ENCODE peak calls at places on chromosome 1, in five cellular contexts. One of them, this sample, is unnamed.

GRCh38 chr1:229229137-229229720 is 41.7 kb upstream of the RAB4A start:
- DNase-seq in A673: no peak
- DNase-seq in endothelial cell: peak
- DNase-seq in uterus: no peak
- DNase-seq in dorsolateral prefrontal cortex: no peak
- DNase-seq in this sample: no peak

GRCh38 chr1:173393655-173393993 is 83.5 kb upstream of the PRDX6 start:
- DNase-seq in A673: no peak
- DNase-seq in endothelial cell: no peak
- DNase-seq in uterus: no peak
- DNase-seq in dorsolateral prefrontal cortex: no peak
- DNase-seq in this sample: no peak

GRCh38 chr1:20212099-20212684 is 25.9 kb upstream of the PLA2G2C start:
- DNase-seq in A673: no peak
- DNase-seq in endothelial cell: no peak
- DNase-seq in uterus: no peak
- DNase-seq in dorsolateral prefrontal cortex: no peak
- DNase-seq in this sample: no peak

GRCh38 chr1:76336951-76337371 is 262.4 kb downstream of the ST6GALNAC3 start:
- DNase-seq in A673: peak
- DNase-seq in endothelial cell: no peak
- DNase-seq in uterus: no peak
- DNase-seq in dorsolateral prefrontal cortex: peak
- DNase-seq in this sample: no peak

GRCh38 chr1:181345146-181345545 is 138.2 kb upstream of the CACNA1E start:
- DNase-seq in A673: no peak
- DNase-seq in endothelial cell: no peak
- DNase-seq in uterus: no peak
- DNase-seq in dorsolateral prefrontal cortex: no peak
- DNase-seq in this sample: no peak

GRCh38 chr1:1943834-1944570 is 24.9 kb upstream of the TMEM52 start:
- DNase-seq in A673: peak
- DNase-seq in endothelial cell: peak
- DNase-seq in uterus: no peak
- DNase-seq in dorsolateral prefrontal cortex: peak
- DNase-seq in this sample: peak

GRCh38 chr1:21665711-21666571 is 3.2 kb downstream of the RAP1GAP start:
- DNase-seq in A673: no peak
- DNase-seq in endothelial cell: no peak
- DNase-seq in uterus: peak
- DNase-seq in dorsolateral prefrontal cortex: no peak
- DNase-seq in this sample: peak

GRCh38 chr1:22285545-22286396 is 142.9 kb upstream of the WNT4 start:
- DNase-seq in A673: no peak
- DNase-seq in endothelial cell: no peak
- DNase-seq in uterus: no peak
- DNase-seq in dorsolateral prefrontal cortex: no peak
- DNase-seq in this sample: peak

GRCh38 chr1:32273389-32274208 is 18.3 kb upstream of the HDAC1 start:
- DNase-seq in A673: no peak
- DNase-seq in endothelial cell: no peak
- DNase-seq in uterus: no peak
- DNase-seq in dorsolateral prefrontal cortex: no peak
- DNase-seq in this sample: no peak

GRCh38 chr1:229022595-229023350 is 248.1 kb upstream of the RAB4A start:
- DNase-seq in A673: no peak
- DNase-seq in endothelial cell: no peak
- DNase-seq in uterus: no peak
- DNase-seq in dorsolateral prefrontal cortex: peak
- DNase-seq in this sample: no peak

GRCh38 chr1:228894442-228894989 is 159.2 kb downstream of the RHOU start:
- DNase-seq in A673: no peak
- DNase-seq in endothelial cell: no peak
- DNase-seq in uterus: no peak
- DNase-seq in dorsolateral prefrontal cortex: no peak
- DNase-seq in this sample: no peak

GRCh38 chr1:198245379-198245778 is 88.6 kb downstream of the NEK7 start:
- DNase-seq in A673: no peak
- DNase-seq in endothelial cell: no peak
- DNase-seq in uterus: no peak
- DNase-seq in dorsolateral prefrontal cortex: no peak
- DNase-seq in this sample: no peak

GRCh38 chr1:17545354-17545753 is 5.9 kb downstream of the ARHGEF10L start:
- DNase-seq in A673: no peak
- DNase-seq in endothelial cell: no peak
- DNase-seq in uterus: no peak
- DNase-seq in dorsolateral prefrontal cortex: no peak
- DNase-seq in this sample: no peak

GRCh38 chr1:58925247-58925646 is 141.4 kb upstream of the JUN start:
- DNase-seq in A673: no peak
- DNase-seq in endothelial cell: no peak
- DNase-seq in uterus: no peak
- DNase-seq in dorsolateral prefrontal cortex: no peak
- DNase-seq in this sample: no peak

GRCh38 chr1:50620680-50621329 is 197.6 kb upstream of the DMRTA2 start:
- DNase-seq in A673: no peak
- DNase-seq in endothelial cell: no peak
- DNase-seq in uterus: no peak
- DNase-seq in dorsolateral prefrontal cortex: no peak
- DNase-seq in this sample: no peak

GRCh38 chr1:219465247-219466093 is 147.4 kb downstream of the ZC3H11B start:
- DNase-seq in A673: no peak
- DNase-seq in endothelial cell: no peak
- DNase-seq in uterus: no peak
- DNase-seq in dorsolateral prefrontal cortex: no peak
- DNase-seq in this sample: no peak

GRCh38 chr1:7827134-7827955 is 25.5 kb downstream of the UTS2 start:
- DNase-seq in A673: no peak
- DNase-seq in endothelial cell: peak
- DNase-seq in uterus: no peak
- DNase-seq in dorsolateral prefrontal cortex: no peak
- DNase-seq in this sample: no peak

GRCh38 chr1:115065021-115065420 is 24.3 kb downstream of the TSPAN2 start:
- DNase-seq in A673: no peak
- DNase-seq in endothelial cell: no peak
- DNase-seq in uterus: no peak
- DNase-seq in dorsolateral prefrontal cortex: no peak
- DNase-seq in this sample: no peak

GRCh38 chr1:32904797-32905196 is 3.6 kb upstream of the TMEM54 start:
- DNase-seq in A673: no peak
- DNase-seq in endothelial cell: no peak
- DNase-seq in uterus: no peak
- DNase-seq in dorsolateral prefrontal cortex: no peak
- DNase-seq in this sample: no peak

GRCh38 chr1:198636391-198636790 is 2.4 kb upstream of the PTPRC start:
- DNase-seq in A673: no peak
- DNase-seq in endothelial cell: no peak
- DNase-seq in uterus: no peak
- DNase-seq in dorsolateral prefrontal cortex: no peak
- DNase-seq in this sample: no peak

GRCh38 chr1:18199462-18199861 is 91.9 kb downstream of the IGSF21 start:
- DNase-seq in A673: no peak
- DNase-seq in endothelial cell: no peak
- DNase-seq in uterus: no peak
- DNase-seq in dorsolateral prefrontal cortex: no peak
- DNase-seq in this sample: no peak

GRCh38 chr1:243343970-243344749 is 88.3 kb downstream of the SDCCAG8 start:
- DNase-seq in A673: peak
- DNase-seq in endothelial cell: no peak
- DNase-seq in uterus: no peak
- DNase-seq in dorsolateral prefrontal cortex: no peak
- DNase-seq in this sample: no peak

GRCh38 chr1:162846256-162847212 is 14.4 kb downstream of the CCDC190 start:
- DNase-seq in A673: peak
- DNase-seq in endothelial cell: no peak
- DNase-seq in uterus: no peak
- DNase-seq in dorsolateral prefrontal cortex: no peak
- DNase-seq in this sample: no peak

GRCh38 chr1:160363010-160363409 is 3.9 kb upstream of the NHLH1 start:
- DNase-seq in A673: no peak
- DNase-seq in endothelial cell: no peak
- DNase-seq in uterus: no peak
- DNase-seq in dorsolateral prefrontal cortex: no peak
- DNase-seq in this sample: no peak

GRCh38 chr1:52032785-52033131 is 852 bp downstream of the KTI12 start:
- DNase-seq in A673: peak
- DNase-seq in endothelial cell: peak
- DNase-seq in uterus: peak
- DNase-seq in dorsolateral prefrontal cortex: peak
- DNase-seq in this sample: no peak

GRCh38 chr1:107590087-107590486 is 374.9 kb downstream of the VAV3 start:
- DNase-seq in A673: no peak
- DNase-seq in endothelial cell: no peak
- DNase-seq in uterus: no peak
- DNase-seq in dorsolateral prefrontal cortex: no peak
- DNase-seq in this sample: no peak

GRCh38 chr1:230552880-230553279 is 89.4 kb upstream of the COG2 start:
- DNase-seq in A673: no peak
- DNase-seq in endothelial cell: no peak
- DNase-seq in uterus: no peak
- DNase-seq in dorsolateral prefrontal cortex: no peak
- DNase-seq in this sample: no peak

GRCh38 chr1:28985427-28985826 is 71.1 kb downstream of the EPB41 start:
- DNase-seq in A673: peak
- DNase-seq in endothelial cell: no peak
- DNase-seq in uterus: no peak
- DNase-seq in dorsolateral prefrontal cortex: no peak
- DNase-seq in this sample: no peak

GRCh38 chr1:241074507-241074906 is 282.5 kb downstream of the RGS7 start:
- DNase-seq in A673: no peak
- DNase-seq in endothelial cell: no peak
- DNase-seq in uterus: no peak
- DNase-seq in dorsolateral prefrontal cortex: no peak
- DNase-seq in this sample: no peak

GRCh38 chr1:184861755-184862336 is 107.2 kb upstream of the EDEM3 start:
- DNase-seq in A673: no peak
- DNase-seq in endothelial cell: no peak
- DNase-seq in uterus: no peak
- DNase-seq in dorsolateral prefrontal cortex: no peak
- DNase-seq in this sample: no peak

GRCh38 chr1:248850124-248850523 is 8.8 kb downstream of the ZNF692 start:
- DNase-seq in A673: no peak
- DNase-seq in endothelial cell: no peak
- DNase-seq in uterus: no peak
- DNase-seq in dorsolateral prefrontal cortex: no peak
- DNase-seq in this sample: no peak

GRCh38 chr1:228378453-228379164 is 28.0 kb downstream of the TRIM11 start:
- DNase-seq in A673: peak
- DNase-seq in endothelial cell: peak
- DNase-seq in uterus: peak
- DNase-seq in dorsolateral prefrontal cortex: peak
- DNase-seq in this sample: peak

GRCh38 chr1:184272178-184272866 is 114.5 kb upstream of the C1orf21 start:
- DNase-seq in A673: no peak
- DNase-seq in endothelial cell: no peak
- DNase-seq in uterus: no peak
- DNase-seq in dorsolateral prefrontal cortex: no peak
- DNase-seq in this sample: no peak

GRCh38 chr1:186550832-186551231 is 89.9 kb upstream of the PDC start:
- DNase-seq in A673: no peak
- DNase-seq in endothelial cell: no peak
- DNase-seq in uterus: no peak
- DNase-seq in dorsolateral prefrontal cortex: no peak
- DNase-seq in this sample: no peak

GRCh38 chr1:236287757-236288619 is 6.2 kb upstream of the ERO1B start:
- DNase-seq in A673: peak
- DNase-seq in endothelial cell: no peak
- DNase-seq in uterus: peak
- DNase-seq in dorsolateral prefrontal cortex: no peak
- DNase-seq in this sample: no peak

GRCh38 chr1:235404190-235404589 is 37.0 kb downstream of the TBCE start:
- DNase-seq in A673: no peak
- DNase-seq in endothelial cell: no peak
- DNase-seq in uterus: no peak
- DNase-seq in dorsolateral prefrontal cortex: no peak
- DNase-seq in this sample: no peak

GRCh38 chr1:240169188-240169587 is 77.5 kb downstream of the FMN2 start:
- DNase-seq in A673: peak
- DNase-seq in endothelial cell: no peak
- DNase-seq in uterus: no peak
- DNase-seq in dorsolateral prefrontal cortex: no peak
- DNase-seq in this sample: no peak

GRCh38 chr1:212595787-212596714 is 12.5 kb upstream of the ATF3 start:
- DNase-seq in A673: peak
- DNase-seq in endothelial cell: peak
- DNase-seq in uterus: no peak
- DNase-seq in dorsolateral prefrontal cortex: no peak
- DNase-seq in this sample: no peak
- TF ChIP-seq CTCF in A673: peak
- TF ChIP-seq CTCF in endothelial cell: peak
- TF ChIP-seq CTCF in uterus: no peak
- TF ChIP-seq CTCF in dorsolateral prefrontal cortex: no peak
- TF ChIP-seq CTCF in this sample: peak

GRCh38 chr1:53332188-53332564 is 4.3 kb upstream of the LRP8 start:
- DNase-seq in A673: no peak
- DNase-seq in endothelial cell: no peak
- DNase-seq in uterus: no peak
- DNase-seq in dorsolateral prefrontal cortex: peak
- DNase-seq in this sample: peak
- TF ChIP-seq CTCF in A673: no peak
- TF ChIP-seq CTCF in endothelial cell: no peak
- TF ChIP-seq CTCF in uterus: no peak
- TF ChIP-seq CTCF in dorsolateral prefrontal cortex: no peak
- TF ChIP-seq CTCF in this sample: no peak

GRCh38 chr1:226870323-226871046 is at the start of gene PSEN2:
- DNase-seq in A673: peak
- DNase-seq in endothelial cell: peak
- DNase-seq in uterus: peak
- DNase-seq in dorsolateral prefrontal cortex: peak
- DNase-seq in this sample: no peak
- TF ChIP-seq CTCF in A673: no peak
- TF ChIP-seq CTCF in endothelial cell: no peak
- TF ChIP-seq CTCF in uterus: no peak
- TF ChIP-seq CTCF in dorsolateral prefrontal cortex: peak
- TF ChIP-seq CTCF in this sample: peak

GRCh38 chr1:48876221-48876785 is 99.6 kb upstream of the BEND5 start:
- DNase-seq in A673: no peak
- DNase-seq in endothelial cell: no peak
- DNase-seq in uterus: no peak
- DNase-seq in dorsolateral prefrontal cortex: no peak
- DNase-seq in this sample: no peak
- TF ChIP-seq CTCF in A673: no peak
- TF ChIP-seq CTCF in endothelial cell: no peak
- TF ChIP-seq CTCF in uterus: no peak
- TF ChIP-seq CTCF in dorsolateral prefrontal cortex: no peak
- TF ChIP-seq CTCF in this sample: no peak

GRCh38 chr1:223249854-223250631 is 107.0 kb upstream of the TLR5 start:
- DNase-seq in A673: no peak
- DNase-seq in endothelial cell: no peak
- DNase-seq in uterus: no peak
- DNase-seq in dorsolateral prefrontal cortex: no peak
- DNase-seq in this sample: no peak
- TF ChIP-seq CTCF in A673: no peak
- TF ChIP-seq CTCF in endothelial cell: no peak
- TF ChIP-seq CTCF in uterus: no peak
- TF ChIP-seq CTCF in dorsolateral prefrontal cortex: no peak
- TF ChIP-seq CTCF in this sample: no peak

GRCh38 chr1:30083800-30084464 is 639.5 kb downstream of the MATN1 start:
- DNase-seq in A673: peak
- DNase-seq in endothelial cell: no peak
- DNase-seq in uterus: peak
- DNase-seq in dorsolateral prefrontal cortex: no peak
- DNase-seq in this sample: no peak
- TF ChIP-seq CTCF in A673: no peak
- TF ChIP-seq CTCF in endothelial cell: no peak
- TF ChIP-seq CTCF in uterus: no peak
- TF ChIP-seq CTCF in dorsolateral prefrontal cortex: no peak
- TF ChIP-seq CTCF in this sample: peak